ENCODE peak calls at places on chromosome 21, in six cellular contexts. H is fibroblast of lung; Z is kidney; X is BJ; F is CD4-positive, alpha-beta T cell; D is body of pancreas. R is an unnamed sample.

GRCh38 chr21:27532081-27532480 is 565.2 kb upstream of the ADAMTS5 start:
- DNase-seq in H (peak; percentile 50), Z (no peak), X (no peak), F (no peak), D (peak; percentile 53), R (peak; percentile 34)

GRCh38 chr21:34035619-34036354 is 37.6 kb upstream of the MRPS6 start:
- DNase-seq in H (no peak), Z (no peak), X (no peak), F (no peak), D (no peak), R (no peak)

GRCh38 chr21:31132574-31133242 is 94.4 kb upstream of the KRTAP19-8 start:
- DNase-seq in H (peak; percentile 28), Z (no peak), X (no peak), F (peak; percentile 69), D (no peak), R (no peak)

GRCh38 chr21:34073749-34074282 is 438 bp downstream of the MRPS6 start:
- DNase-seq in H (no peak), Z (peak; percentile 77), X (no peak), F (peak; percentile 63), D (peak; percentile 56), R (no peak)

GRCh38 chr21:46205121-46205520 is 20.9 kb upstream of the SPATC1L start:
- DNase-seq in H (no peak), Z (peak; percentile 42), X (no peak), F (no peak), D (no peak), R (no peak)

GRCh38 chr21:26587621-26588260 is 14.7 kb upstream of the CYYR1 start:
- DNase-seq in H (peak; percentile 92), Z (no peak), X (no peak), F (no peak), D (no peak), R (peak; percentile 31)

GRCh38 chr21:23977971-23978370 is 1629.3 kb downstream of the MRPL39 start:
- DNase-seq in H (no peak), Z (no peak), X (no peak), F (no peak), D (no peak), R (no peak)

GRCh38 chr21:39538453-39539042 is 74.2 kb upstream of the B3GALT5 start:
- DNase-seq in H (no peak), Z (no peak), X (no peak), F (no peak), D (no peak), R (no peak)

GRCh38 chr21:38942617-38943245 is 137.0 kb downstream of the ETS2 start:
- DNase-seq in H (no peak), Z (no peak), X (no peak), F (no peak), D (no peak), R (no peak)

GRCh38 chr21:17118638-17119384 is 394.0 kb upstream of the CXADR start:
- DNase-seq in H (no peak), Z (no peak), X (no peak), F (no peak), D (no peak), R (no peak)

GRCh38 chr21:37742115-37742514 is 174.1 kb downstream of the KCNJ6 start:
- DNase-seq in H (no peak), Z (no peak), X (no peak), F (no peak), D (no peak), R (no peak)

GRCh38 chr21:20997308-20997632 is 939 bp upstream of the NCAM2 start:
- DNase-seq in H (peak; percentile 5), Z (peak; percentile 63), X (no peak), F (peak; percentile 30), D (peak; percentile 11), R (no peak)

GRCh38 chr21:46397993-46398392 is 60.7 kb upstream of the DIP2A start:
- DNase-seq in H (no peak), Z (no peak), X (no peak), F (no peak), D (no peak), R (no peak)

GRCh38 chr21:27275294-27275927 is 308.5 kb upstream of the ADAMTS5 start:
- DNase-seq in H (peak; percentile 83), Z (no peak), X (peak; percentile 50), F (no peak), D (no peak), R (peak; percentile 64)

GRCh38 chr21:8991968-8992621 is 1529.3 kb upstream of the TPTE start:
- DNase-seq in H (no peak), Z (no peak), X (no peak), F (no peak), D (no peak), R (no peak)

DNA sequence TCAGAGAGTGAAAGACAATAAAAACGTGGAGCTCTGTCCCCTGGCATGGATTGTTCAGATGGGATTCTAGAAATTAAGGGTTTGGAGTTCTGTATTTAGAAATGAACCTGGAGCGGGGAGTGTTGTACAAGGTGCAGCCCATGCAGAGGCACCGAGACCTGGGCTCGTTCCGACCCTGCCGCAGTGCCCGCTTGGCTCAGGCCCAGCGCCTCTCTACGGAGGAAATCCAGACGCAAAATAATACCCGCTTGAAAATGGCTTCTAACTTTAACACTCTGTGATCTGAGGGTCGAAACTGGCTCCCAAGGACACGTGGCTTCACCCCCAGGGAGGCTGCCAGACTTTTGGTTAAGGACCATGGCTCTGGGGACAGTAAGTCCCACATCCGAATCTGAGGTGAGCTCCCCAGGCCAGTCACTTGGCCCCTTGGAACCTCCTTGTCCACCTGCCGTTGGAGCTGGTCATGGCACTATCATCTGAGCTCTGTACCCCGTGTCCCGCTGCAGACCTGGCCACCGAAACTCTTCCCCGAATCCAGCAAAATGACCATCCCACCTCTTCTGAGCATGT is 68.5 kb upstream of the FAM3B start:
- DNase-seq in H (no peak), Z (no peak), X (no peak), F (no peak), D (no peak), R (no peak)
- TF ChIP-seq CTCF in H (no peak), Z (no peak), X (no peak), F (no peak), D (no peak), R (no peak)

GRCh38 chr21:32916522-32917099 is 109.1 kb upstream of the OLIG2 start:
- DNase-seq in H (no peak), Z (no peak), X (no peak), F (no peak), D (no peak), R (no peak)
- TF ChIP-seq CTCF in H (peak; percentile 30), Z (no peak), X (peak; percentile 14), F (no peak), D (no peak), R (peak; percentile 59)

DNA sequence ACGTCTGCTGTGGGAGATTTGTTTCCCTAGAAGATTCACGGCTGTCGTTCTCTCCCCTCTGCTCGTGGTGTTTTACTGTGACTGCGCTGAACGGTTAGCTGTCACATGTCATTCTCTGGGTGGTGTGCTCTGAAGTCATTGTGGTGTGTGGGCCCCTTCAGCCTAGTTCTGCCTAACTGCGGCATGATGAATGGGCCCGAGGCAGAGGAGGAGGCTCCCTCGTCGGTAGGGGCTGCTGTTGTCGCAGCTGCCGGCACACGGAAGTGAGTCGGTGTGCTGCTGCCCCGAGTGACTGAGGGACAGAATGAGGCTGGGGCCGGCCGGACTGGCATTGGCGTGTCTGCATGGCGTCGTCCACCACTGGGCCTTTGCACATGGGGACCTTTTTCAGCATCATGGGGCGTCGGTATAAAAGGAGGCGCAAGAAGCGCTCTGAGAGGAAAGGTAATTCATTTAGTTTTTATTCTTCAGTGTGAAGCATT is 77.9 kb downstream of the ADARB1 start:
- DNase-seq in H (no peak), Z (no peak), X (no peak), F (peak; percentile 68), D (peak; percentile 18), R (no peak)
- TF ChIP-seq CTCF in H (peak; percentile 18), Z (peak; percentile 18), X (no peak), F (peak; percentile 69), D (no peak), R (no peak)

GRCh38 chr21:43816611-43817071 is 27.3 kb downstream of the RRP1 start:
- DNase-seq in H (no peak), Z (peak; percentile 73), X (no peak), F (no peak), D (no peak), R (no peak)
- TF ChIP-seq CTCF in H (no peak), Z (no peak), X (no peak), F (no peak), D (no peak), R (peak; percentile 42)

GRCh38 chr21:15823486-15824150 is 93.8 kb downstream of the USP25 start:
- DNase-seq in H (no peak), Z (no peak), X (no peak), F (no peak), D (no peak), R (no peak)
- TF ChIP-seq CTCF in H (no peak), Z (no peak), X (no peak), F (no peak), D (no peak), R (no peak)

GRCh38 chr21:29431680-29432079 is 133.0 kb downstream of the BACH1 start:
- DNase-seq in H (no peak), Z (no peak), X (no peak), F (no peak), D (no peak), R (no peak)
- TF ChIP-seq CTCF in H (no peak), Z (no peak), X (no peak), F (no peak), D (no peak), R (no peak)

GRCh38 chr21:43355925-43356289 is 71.0 kb downstream of the SIK1 start:
- DNase-seq in H (no peak), Z (no peak), X (no peak), F (no peak), D (no peak), R (no peak)
- TF ChIP-seq CTCF in H (no peak), Z (no peak), X (no peak), F (no peak), D (no peak), R (no peak)

DNA sequence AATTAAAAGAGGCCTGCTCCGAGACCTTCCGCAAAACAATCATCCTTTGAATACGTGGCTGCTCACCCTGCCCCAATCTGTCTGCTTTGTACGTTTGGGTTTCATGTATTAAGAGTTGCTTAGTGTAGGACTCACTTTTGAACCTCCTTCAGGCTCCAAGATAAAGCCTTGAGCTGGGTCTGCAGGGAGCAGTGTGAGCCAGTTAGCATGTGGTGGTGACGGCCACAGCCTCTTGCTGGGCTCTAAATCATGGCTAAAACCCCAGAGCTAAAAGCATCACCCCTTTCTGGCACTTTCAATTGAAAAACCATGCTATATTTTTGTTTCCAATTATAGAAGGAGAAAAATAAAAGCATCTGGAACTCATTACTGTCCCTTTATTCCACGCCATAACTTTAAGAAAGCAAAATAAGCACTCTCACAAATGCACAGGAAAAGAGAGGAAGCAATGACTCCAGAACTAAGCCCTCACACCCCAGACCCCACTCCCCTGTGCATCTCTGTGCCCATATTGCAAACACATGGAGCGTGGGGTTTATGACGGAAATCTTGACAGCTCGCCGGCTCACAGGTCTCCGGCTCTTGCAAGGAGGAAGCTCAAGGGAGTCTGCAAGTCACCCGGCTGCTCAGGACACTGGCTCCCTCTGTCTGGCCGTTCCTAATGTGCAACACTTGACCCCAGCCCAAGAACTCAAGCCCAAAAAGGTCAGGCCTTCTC is 135.5 kb downstream of the MIS18A start:
- DNase-seq in H (peak; percentile 16), Z (peak; percentile 75), X (peak; percentile 37), F (no peak), D (peak; percentile 23), R (no peak)
- TF ChIP-seq CTCF in H (no peak), Z (no peak), X (peak; percentile 30), F (no peak), D (no peak), R (no peak)

DNA sequence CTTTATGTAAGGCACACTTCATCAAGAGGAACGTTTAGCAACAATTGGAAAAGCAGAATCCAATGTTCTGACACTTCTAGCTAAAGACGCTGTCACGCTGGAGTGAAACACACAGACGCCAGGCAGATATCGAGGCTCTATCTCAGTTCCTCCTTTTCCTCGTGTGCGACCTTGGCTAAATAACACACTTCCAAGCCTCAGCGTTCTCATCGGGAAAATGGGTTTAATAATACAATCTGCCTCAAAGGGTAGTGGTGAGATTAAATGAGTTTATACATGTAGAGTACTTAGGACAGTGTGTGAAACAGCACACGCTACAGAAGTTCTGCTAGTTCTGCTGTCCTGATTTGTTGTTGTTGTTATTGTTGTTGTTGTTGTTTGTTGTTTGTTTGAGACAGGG is 386.1 kb downstream of the SETD4 start:
- DNase-seq in H (no peak), Z (no peak), X (no peak), F (no peak), D (no peak), R (no peak)
- TF ChIP-seq CTCF in H (no peak), Z (no peak), X (no peak), F (no peak), D (no peak), R (no peak)

R was measured in HFFc6.